ENCODE peak calls at places on chromosome 20, in five cellular contexts. A is body of pancreas, E is neural progenitor cell, V is upper lobe of right lung, K is left lung. J is an unnamed sample.
A peak's percentile ranks its signal among the peaks of the same experiment; 100 is the strongest.

GRCh38 chr20:10982692-10983091 is 308.9 kb upstream of the JAG1 start:
- DNase-seq in V (no peak), E (no peak), K (no peak), A (peak; percentile 47), J (no peak)

GRCh38 chr20:21237956-21238355 is 65.2 kb upstream of the XRN2 start:
- DNase-seq in V (no peak), E (no peak), A (no peak), K (no peak), J (no peak)

GRCh38 chr20:1626528-1627192 is 6.9 kb upstream of the SIRPB1 start:
- DNase-seq in E (no peak), K (no peak), V (peak; percentile 51), A (no peak), J (no peak)

GRCh38 chr20:6920991-6921613 is 153.6 kb downstream of the BMP2 start:
- DNase-seq in K (no peak), A (no peak), V (no peak), E (no peak), J (no peak)

GRCh38 chr20:33657704-33658095 is 4.4 kb upstream of the C20orf144 start:
- DNase-seq in K (no peak), A (no peak), V (no peak), E (no peak), J (no peak)

GRCh38 chr20:64065973-64066341 is 3.0 kb downstream of the TCEA2 start:
- DNase-seq in A (no peak), V (no peak), E (no peak), K (no peak), J (no peak)

GRCh38 chr20:18166241-18166881 is 28.7 kb downstream of the KAT14 start:
- DNase-seq in A (no peak), K (no peak), E (no peak), V (no peak), J (no peak)

GRCh38 chr20:39112196-39112743 is 150.1 kb downstream of the DHX35 start:
- DNase-seq in V (no peak), K (no peak), A (peak; percentile 60), E (peak; percentile 89), J (no peak)

GRCh38 chr20:37681384-37681977 is 12.3 kb upstream of the CTNNBL1 start:
- DNase-seq in E (peak; percentile 39), A (no peak), V (no peak), K (no peak), J (no peak)

GRCh38 chr20:3250091-3250504 is 11.1 kb upstream of the SLC4A11 start:
- DNase-seq in V (no peak), K (no peak), E (peak; percentile 67), A (no peak), J (no peak)
- TF ChIP-seq CTCF in V (peak; percentile 9), K (no peak), E (peak; percentile 62), A (no peak), J (no peak)

GRCh38 chr20:23020230-23020629 is 14.9 kb upstream of the SSTR4 start:
- DNase-seq in E (peak; percentile 39), K (no peak), V (no peak), A (no peak), J (no peak)

GRCh38 chr20:23019403-23019802 is 15.7 kb upstream of the SSTR4 start:
- DNase-seq in A (no peak), K (no peak), V (no peak), E (no peak), J (no peak)

GRCh38 chr20:23021941-23022340 is 13.2 kb upstream of the SSTR4 start:
- DNase-seq in E (no peak), K (no peak), V (no peak), A (no peak), J (no peak)

GRCh38 chr20:23022849-23023248 is 12.3 kb upstream of the SSTR4 start:
- DNase-seq in V (no peak), K (no peak), A (no peak), E (no peak), J (no peak)

DNA sequence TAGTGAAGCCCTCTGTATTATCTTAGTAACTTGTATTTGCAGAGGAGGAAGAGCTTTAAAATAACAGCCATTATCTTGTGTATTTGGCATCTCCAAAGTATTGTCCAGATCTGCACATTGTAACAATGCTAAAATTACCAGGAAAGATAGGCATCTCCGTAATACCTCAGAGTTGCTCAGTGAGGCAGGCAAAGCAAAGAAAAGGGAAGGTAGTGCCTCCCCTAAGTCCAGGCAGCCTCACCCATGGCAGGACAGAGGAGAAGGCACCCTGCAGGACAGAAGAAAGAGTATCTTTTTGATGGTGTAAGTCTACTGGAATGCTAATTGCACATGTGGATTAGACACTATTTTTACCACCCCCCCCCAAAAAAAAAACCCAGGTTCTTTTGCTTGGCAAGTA is 13.6 kb upstream of the SSTR4 start:
- DNase-seq in V (no peak), K (no peak), A (no peak), E (no peak), J (no peak)
- H3K4me1 ChIP-seq in V (no peaks in the 10 kb centered on the region), K (peaks cover 18% of the 10 kb centered on the region), A (no peaks in the 10 kb centered on the region), E (peaks cover 19% of the 10 kb centered on the region), J (no peaks in the 10 kb centered on the region)

GRCh38 chr20:45459606-45460005 is 9.9 kb upstream of the WFDC2 start:
- DNase-seq in A (no peak), V (no peak), K (no peak), E (no peak), J (no peak)
- TF ChIP-seq CTCF in A (no peak), V (no peak), K (no peak), E (no peak), J (no peak)

DNA sequence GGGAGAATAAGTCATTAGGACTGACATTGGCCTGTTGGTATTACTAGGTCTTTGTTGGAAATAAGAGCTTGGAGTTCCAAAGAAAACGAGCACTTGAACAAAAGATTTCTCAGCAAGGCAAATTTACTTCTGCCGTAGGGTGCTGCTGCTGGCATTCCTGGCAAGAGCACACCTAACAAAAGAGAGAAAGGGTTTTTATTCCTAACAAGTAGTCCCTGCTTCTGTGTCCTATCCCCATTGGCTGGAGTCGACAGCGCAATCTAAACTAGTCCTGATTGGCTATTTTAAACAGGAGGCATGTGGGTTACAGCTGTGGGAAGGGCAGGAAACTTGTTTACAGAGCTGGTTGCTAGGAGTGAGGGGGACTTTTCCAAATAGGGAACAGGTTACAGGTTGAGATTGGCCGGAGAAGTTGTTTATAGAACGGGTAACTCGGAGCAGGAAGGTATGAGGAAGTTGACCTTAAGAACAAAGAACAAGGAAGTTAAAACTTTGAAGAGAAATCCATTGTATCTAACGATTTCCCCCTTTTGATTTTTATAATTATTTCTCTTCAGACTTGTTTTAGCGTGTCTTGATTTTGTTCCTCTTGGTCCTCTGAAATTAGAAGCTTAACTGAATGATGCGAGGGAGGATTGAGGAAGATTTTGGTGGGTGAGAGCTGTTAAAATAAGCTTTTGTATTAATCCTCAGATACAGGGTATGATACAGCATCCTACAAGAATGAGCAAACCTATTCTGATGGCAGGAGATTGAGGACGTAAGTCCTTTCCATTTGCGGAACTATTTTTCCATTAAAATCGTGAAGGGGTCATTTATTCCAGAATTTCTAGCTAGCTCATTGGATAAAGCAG is 3.4 kb upstream of the ZNFX1 start:
- DNase-seq in K (no peak), V (no peak), E (peak; percentile 89), A (no peak), J (no peak)
- H3K4me1 ChIP-seq in K (peaks cover 68% of the 10 kb centered on the region), V (peaks cover 42% of the 10 kb centered on the region), E (peaks cover 47% of the 10 kb centered on the region), A (peaks cover 50% of the 10 kb centered on the region), J (no peaks in the 10 kb centered on the region)

DNA sequence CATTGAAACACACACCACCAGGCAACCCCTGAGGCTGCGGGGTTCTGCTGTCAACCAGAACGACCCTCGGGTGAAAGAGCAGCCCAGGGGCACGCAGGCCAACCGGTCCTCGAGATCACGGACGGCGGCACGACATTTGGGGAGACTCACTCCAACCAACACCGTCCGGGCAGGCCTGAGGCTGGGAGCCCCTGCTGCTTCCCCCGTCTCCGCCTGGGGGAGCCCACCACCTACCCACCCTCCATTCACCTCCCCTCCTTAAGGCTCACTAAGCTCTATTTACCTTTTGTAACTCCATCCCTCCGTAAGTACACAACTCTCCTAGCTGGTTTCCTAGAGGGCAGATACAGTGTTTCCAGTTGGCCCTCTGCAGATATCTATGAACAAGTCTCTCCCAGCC is 971.3 kb upstream of the DEFB115 start:
- DNase-seq in K (no peak), A (peak; percentile 40), V (no peak), E (no peak), J (no peak)
- TF ChIP-seq CTCF in K (no peak), A (peak; percentile 48), V (no peak), E (no peak), J (no peak)

GRCh38 chr20:50381771-50382593 is 128.2 kb upstream of the PTPN1 start:
- DNase-seq in V (no peak), E (no peak), A (no peak), K (peak; percentile 63), J (peak; percentile 39)
- H3K4me1 ChIP-seq in V (peaks cover 52% of the 10 kb centered on the region), E (no peaks in the 10 kb centered on the region), A (peaks cover 59% of the 10 kb centered on the region), K (peaks cover 85% of the 10 kb centered on the region), J (peaks cover 27% of the 10 kb centered on the region)

GRCh38 chr20:47515843-47516242 is 14.2 kb downstream of the NCOA3 start:
- DNase-seq in A (no peak), V (no peak), K (no peak), E (no peak), J (no peak)

GRCh38 chr20:47527004-47527800 is 25.5 kb downstream of the NCOA3 start:
- DNase-seq in E (no peak), K (no peak), V (no peak), A (no peak), J (no peak)

GRCh38 chr20:47524385-47524784 is 22.7 kb downstream of the NCOA3 start:
- DNase-seq in E (no peak), V (no peak), A (no peak), K (no peak), J (no peak)

GRCh38 chr20:47521059-47521808 is 19.5 kb downstream of the NCOA3 start:
- DNase-seq in K (no peak), A (no peak), E (peak; percentile 43), V (no peak), J (no peak)
- TF ChIP-seq CTCF in K (no peak), A (no peak), E (peak; percentile 51), V (peak; percentile 24), J (no peak)

J was measured in Peyer's patch.